ENCODE peak calls at places on chromosomes 3 and 15, in four cellular contexts. V is cardiac fibroblast, F is AG10803, E is mucosa of descending colon. O is an unnamed sample.

GRCh38 chr15:90869601-90870353 is 1.4 kb downstream of the FURIN start:
- DNase-seq in E (peak), F (peak), V (peak), O (peak)

GRCh38 chr3:171494457-171495109 is 34.4 kb upstream of the TNIK start:
- DNase-seq in E (no peak), F (no peak), V (no peak), O (no peak)

GRCh38 chr15:69590932-69591524 is 138.4 kb downstream of the RPLP1 start:
- DNase-seq in F (no peak), E (no peak), V (no peak), O (no peak)

GRCh38 chr3:264394-265156 is 68.0 kb downstream of the CHL1 start:
- DNase-seq in V (peak), F (peak), E (peak), O (peak)

GRCh38 chr3:57130426-57131209 is 34.5 kb downstream of the IL17RD start:
- DNase-seq in V (no peak), E (no peak), F (peak), O (peak)

GRCh38 chr3:138426211-138426610 is 8.2 kb upstream of the ESYT3 start:
- DNase-seq in F (peak), E (no peak), V (peak), O (peak)

GRCh38 chr3:185455860-185456259 is 43.0 kb downstream of the TMEM41A start:
- DNase-seq in V (no peak), F (no peak), E (no peak), O (no peak)

GRCh38 chr3:158486200-158486599 is 84.8 kb upstream of the MLF1 start:
- DNase-seq in F (no peak), E (no peak), V (no peak), O (no peak)

GRCh38 chr3:50447290-50447840 is 56.1 kb downstream of the CACNA2D2 start:
- DNase-seq in E (no peak), F (no peak), V (no peak), O (no peak)

GRCh38 chr3:58059349-58060321 is 51.4 kb downstream of the FLNB start:
- DNase-seq in F (peak), V (peak), E (peak), O (peak)

GRCh38 chr15:35308802-35309201 is 223.7 kb upstream of the NANOGP8 start:
- DNase-seq in F (peak), V (peak), E (peak), O (peak)

GRCh38 chr3:144645300-144645699 is 673.7 kb downstream of the DIPK2A start:
- DNase-seq in E (no peak), V (no peak), F (no peak), O (no peak)

GRCh38 chr3:115245437-115245836 is 98.3 kb upstream of the ZBTB20 start:
- DNase-seq in E (no peak), V (peak), F (peak), O (peak)

GRCh38 chr3:71493372-71493771 is 90.2 kb downstream of the FOXP1 start:
- DNase-seq in F (no peak), V (no peak), E (no peak), O (no peak)

GRCh38 chr3:143668924-143669790 is 179.1 kb downstream of the SLC9A9 start:
- DNase-seq in E (peak), V (no peak), F (no peak), O (no peak)

GRCh38 chr15:93382196-93382820 is 293.3 kb upstream of the RGMA start:
- DNase-seq in F (no peak), E (no peak), V (no peak), O (no peak)

GRCh38 chr15:100763764-100764750 is 115.6 kb upstream of the ALDH1A3 start:
- DNase-seq in F (no peak), E (no peak), V (peak), O (no peak)

GRCh38 chr3:59326246-59327024 is 276.6 kb upstream of the CFAP20DC start:
- DNase-seq in V (peak), E (no peak), F (peak), O (no peak)

GRCh38 chr3:146577662-146578061 is 27.5 kb downstream of the PLSCR5 start:
- DNase-seq in V (peak), F (peak), E (peak), O (peak)

GRCh38 chr3:19148768-19149091 is 420 bp downstream of the KCNH8 start:
- DNase-seq in E (no peak), F (no peak), V (no peak), O (no peak)
- H3K4me3 ChIP-seq in E (no peak), F (no peak), V (no peak), O (no peak)

GRCh38 chr15:26867199-26868007 is 541 bp downstream of the GABRA5 start:
- DNase-seq in F (peak), V (no peak), E (no peak), O (no peak)
- TF ChIP-seq CTCF in F (no peak), V (no peak), E (no peak), O (no peak)

GRCh38 chr15:39582977-39583585 is 2.2 kb downstream of the THBS1 start:
- DNase-seq in V (no peak), E (no peak), F (peak), O (peak)

GRCh38 chr15:39580630-39581500 is at the start of gene THBS1:
- DNase-seq in V (peak), E (peak), F (peak), O (peak)

GRCh38 chr15:39580117-39580629 is 706 bp upstream of the THBS1 start:
- DNase-seq in F (no peak), V (peak), E (peak), O (peak)

GRCh38 chr15:39582286-39582976 is 1.6 kb downstream of the THBS1 start:
- DNase-seq in E (peak), F (peak), V (peak), O (peak)

DNA sequence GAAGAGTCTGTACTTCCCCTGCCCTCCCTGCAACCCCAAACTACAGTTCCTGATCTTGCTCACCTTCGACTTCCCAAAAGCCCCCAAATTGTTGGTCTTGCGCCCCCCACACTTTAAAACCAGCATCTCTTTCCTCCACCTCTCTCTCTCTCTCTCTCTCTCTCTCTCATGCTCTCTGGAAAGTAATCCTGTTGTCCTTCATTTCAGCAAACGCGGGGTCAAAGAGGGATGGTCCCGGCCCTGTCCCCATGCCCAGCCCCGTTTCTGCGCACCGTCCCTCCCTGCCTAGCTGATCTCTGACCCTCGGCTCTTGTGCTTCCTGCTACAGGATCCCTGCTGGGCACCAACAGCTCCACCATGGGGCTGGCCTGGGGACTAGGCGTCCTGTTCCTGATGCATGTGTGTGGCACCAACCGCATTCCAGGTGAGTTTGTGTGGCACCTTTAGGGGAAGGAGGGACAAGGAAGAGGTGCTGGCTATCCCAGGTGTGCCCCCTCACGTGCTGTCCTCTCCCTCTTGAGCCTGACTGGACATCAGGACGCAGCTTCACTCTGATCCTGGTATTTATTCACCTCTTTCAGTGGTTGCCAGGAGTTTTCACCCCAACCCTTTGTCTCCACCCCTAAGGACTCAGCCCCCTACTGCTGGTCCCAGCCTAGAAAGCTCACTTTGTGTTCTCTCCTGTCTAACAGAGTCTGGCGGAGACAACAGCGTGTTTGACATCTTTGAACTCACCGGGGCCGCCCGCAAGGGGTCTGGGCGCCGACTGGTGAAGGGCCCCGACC is 814 bp downstream of the THBS1 start:
- DNase-seq in E (peak), F (peak), V (peak), O (peak)
- H3K4me3 ChIP-seq in E (peak), F (peak), V (peak), O (peak)

GRCh38 chr3:142028174-142028833 is 121.0 kb downstream of the TFDP2 start:
- DNase-seq in E (peak), F (peak), V (peak), O (peak)
- TF ChIP-seq CTCF in E (no peak), F (peak), V (no peak), O (peak)

GRCh38 chr15:79811406-79812405 is 85.1 kb downstream of the MTHFS start:
- DNase-seq in E (peak), V (peak), F (peak), O (peak)
- H3K4me3 ChIP-seq in E (no peak), V (no peak), F (no peak), O (no peak)

GRCh38 chr15:49558924-49559323 is 61.7 kb downstream of the FAM227B start:
- DNase-seq in E (no peak), V (peak), F (no peak), O (no peak)
- TF ChIP-seq CTCF in E (no peak), V (no peak), F (no peak), O (no peak)

GRCh38 chr3:124761935-124762334 is 31.7 kb downstream of the UMPS start:
- DNase-seq in V (no peak), E (no peak), F (no peak), O (no peak)
- H3K4me3 ChIP-seq in V (no peak), E (no peak), F (no peak), O (no peak)